ENCODE peak calls at places on chromosome 7, in five cellular contexts. One of them, this sample, is unnamed.

GRCh38 chr7:108088729-108089128 is 41.4 kb downstream of the LAMB4 start:
- DNase-seq in PC-9: no peak
- DNase-seq in PC-3: no peak
- DNase-seq in heart left ventricle: no peak
- DNase-seq in colonic mucosa: no peak
- DNase-seq in this sample: no peak

GRCh38 chr7:19988860-19989259 is 215.4 kb upstream of the TMEM196 start:
- DNase-seq in PC-3: no peak
- DNase-seq in heart left ventricle: no peak
- DNase-seq in PC-9: no peak
- DNase-seq in colonic mucosa: no peak
- DNase-seq in this sample: no peak

GRCh38 chr7:3887071-3887691 is 586.1 kb downstream of the SDK1 start:
- DNase-seq in colonic mucosa: no peak
- DNase-seq in PC-3: peak; percentile 38
- DNase-seq in PC-9: no peak
- DNase-seq in heart left ventricle: no peak
- DNase-seq in this sample: peak; percentile 27

GRCh38 chr7:101140339-101140699 is 13.4 kb downstream of the SERPINE1 start:
- DNase-seq in PC-3: peak; percentile 30
- DNase-seq in PC-9: no peak
- DNase-seq in colonic mucosa: no peak
- DNase-seq in heart left ventricle: no peak
- DNase-seq in this sample: no peak

GRCh38 chr7:17239683-17240521 is 58.5 kb upstream of the AHR start:
- DNase-seq in colonic mucosa: no peak
- DNase-seq in heart left ventricle: no peak
- DNase-seq in PC-9: no peak
- DNase-seq in PC-3: peak; percentile 53
- DNase-seq in this sample: peak; percentile 27

GRCh38 chr7:143248781-143249354 is 14.4 kb upstream of the GSTK1 start:
- DNase-seq in PC-9: peak; percentile 91
- DNase-seq in PC-3: peak; percentile 76
- DNase-seq in colonic mucosa: peak; percentile 59
- DNase-seq in heart left ventricle: no peak
- DNase-seq in this sample: no peak

GRCh38 chr7:128032605-128033235 is 1.5 kb upstream of the LRRC4 start:
- DNase-seq in colonic mucosa: no peak
- DNase-seq in heart left ventricle: no peak
- DNase-seq in PC-9: no peak
- DNase-seq in PC-3: no peak
- DNase-seq in this sample: no peak

GRCh38 chr7:106812027-106812643 is 52.9 kb upstream of the PIK3CG start:
- DNase-seq in heart left ventricle: no peak
- DNase-seq in PC-9: no peak
- DNase-seq in colonic mucosa: no peak
- DNase-seq in PC-3: no peak
- DNase-seq in this sample: no peak

GRCh38 chr7:101944611-101945010 is 127.2 kb downstream of the CUX1 start:
- DNase-seq in PC-9: no peak
- DNase-seq in PC-3: no peak
- DNase-seq in heart left ventricle: no peak
- DNase-seq in colonic mucosa: no peak
- DNase-seq in this sample: no peak

GRCh38 chr7:100189061-100189460 is 11.3 kb downstream of the STAG3 start:
- DNase-seq in PC-3: no peak
- DNase-seq in heart left ventricle: no peak
- DNase-seq in PC-9: no peak
- DNase-seq in colonic mucosa: no peak
- DNase-seq in this sample: no peak

GRCh38 chr7:108093903-108094302 is 36.3 kb downstream of the LAMB4 start:
- DNase-seq in PC-3: no peak
- DNase-seq in colonic mucosa: no peak
- DNase-seq in heart left ventricle: no peak
- DNase-seq in PC-9: no peak
- DNase-seq in this sample: no peak

GRCh38 chr7:157597562-157597961 is 260.8 kb downstream of the DNAJB6 start:
- DNase-seq in heart left ventricle: no peak
- DNase-seq in PC-3: no peak
- DNase-seq in PC-9: no peak
- DNase-seq in colonic mucosa: no peak
- DNase-seq in this sample: no peak

GRCh38 chr7:43417455-43417854 is 165.5 kb upstream of the STK17A start:
- DNase-seq in heart left ventricle: no peak
- DNase-seq in PC-9: no peak
- DNase-seq in colonic mucosa: no peak
- DNase-seq in PC-3: no peak
- DNase-seq in this sample: no peak

GRCh38 chr7:108561047-108561619 is 8.4 kb downstream of the THAP5 start:
- DNase-seq in PC-3: no peak
- DNase-seq in colonic mucosa: no peak
- DNase-seq in heart left ventricle: no peak
- DNase-seq in PC-9: no peak
- DNase-seq in this sample: no peak

GRCh38 chr7:81603-82342 is 110.6 kb upstream of the FAM20C start:
- DNase-seq in colonic mucosa: no peak
- DNase-seq in PC-3: peak; percentile 17
- DNase-seq in heart left ventricle: no peak
- DNase-seq in PC-9: peak; percentile 49
- DNase-seq in this sample: no peak

GRCh38 chr7:24907311-24907886 is 72.6 kb downstream of the OSBPL3 start:
- DNase-seq in heart left ventricle: no peak
- DNase-seq in colonic mucosa: no peak
- DNase-seq in PC-3: peak; percentile 81
- DNase-seq in PC-9: peak; percentile 47
- DNase-seq in this sample: peak; percentile 87

GRCh38 chr7:131648491-131648890 is 92.1 kb upstream of the PODXL start:
- DNase-seq in PC-3: no peak
- DNase-seq in PC-9: no peak
- DNase-seq in heart left ventricle: no peak
- DNase-seq in colonic mucosa: no peak
- DNase-seq in this sample: no peak

GRCh38 chr7:37683263-37684120 is at the start of gene GPR141:
- DNase-seq in PC-9: no peak
- DNase-seq in heart left ventricle: no peak
- DNase-seq in colonic mucosa: no peak
- DNase-seq in PC-3: peak; percentile 24
- DNase-seq in this sample: no peak

GRCh38 chr7:114934758-114935157 is 12.9 kb downstream of the MDFIC start:
- DNase-seq in heart left ventricle: no peak
- DNase-seq in PC-3: no peak
- DNase-seq in colonic mucosa: no peak
- DNase-seq in PC-9: no peak
- DNase-seq in this sample: no peak

GRCh38 chr7:87370660-87371180 is 25.3 kb downstream of the CROT start:
- DNase-seq in PC-3: peak; percentile 36
- DNase-seq in heart left ventricle: no peak
- DNase-seq in PC-9: no peak
- DNase-seq in colonic mucosa: no peak
- DNase-seq in this sample: no peak

GRCh38 chr7:157466473-157467261 is 129.9 kb downstream of the DNAJB6 start:
- DNase-seq in colonic mucosa: peak; percentile 4
- DNase-seq in PC-3: no peak
- DNase-seq in heart left ventricle: no peak
- DNase-seq in PC-9: no peak
- DNase-seq in this sample: no peak

GRCh38 chr7:134513169-134513752 is 14.1 kb upstream of the AKR1B10 start:
- DNase-seq in PC-3: peak; percentile 79
- DNase-seq in colonic mucosa: peak; percentile 45
- DNase-seq in heart left ventricle: no peak
- DNase-seq in PC-9: peak; percentile 69
- DNase-seq in this sample: peak; percentile 66

GRCh38 chr7:22860784-22861482 is 38.3 kb upstream of the TOMM7 start:
- DNase-seq in heart left ventricle: no peak
- DNase-seq in PC-9: no peak
- DNase-seq in PC-3: peak; percentile 36
- DNase-seq in colonic mucosa: no peak
- DNase-seq in this sample: no peak

GRCh38 chr7:127598318-127598717 is 4.8 kb downstream of the FSCN3 start:
- DNase-seq in heart left ventricle: no peak
- DNase-seq in colonic mucosa: no peak
- DNase-seq in PC-3: peak; percentile 19
- DNase-seq in PC-9: no peak
- DNase-seq in this sample: no peak

GRCh38 chr7:3204526-3204925 is 96.5 kb upstream of the SDK1 start:
- DNase-seq in heart left ventricle: no peak
- DNase-seq in colonic mucosa: no peak
- DNase-seq in PC-9: no peak
- DNase-seq in PC-3: no peak
- DNase-seq in this sample: no peak

GRCh38 chr7:570801-571070 is 51.1 kb upstream of the PDGFA start:
- DNase-seq in colonic mucosa: no peak
- DNase-seq in PC-9: no peak
- DNase-seq in heart left ventricle: no peak
- DNase-seq in PC-3: no peak
- DNase-seq in this sample: no peak

GRCh38 chr7:135784013-135784412 is 35.4 kb upstream of the FAM180A start:
- DNase-seq in PC-3: no peak
- DNase-seq in colonic mucosa: no peak
- DNase-seq in heart left ventricle: no peak
- DNase-seq in PC-9: no peak
- DNase-seq in this sample: no peak

GRCh38 chr7:67913604-67914003 is 917.0 kb downstream of the TYW1 start:
- DNase-seq in PC-3: no peak
- DNase-seq in heart left ventricle: no peak
- DNase-seq in PC-9: no peak
- DNase-seq in colonic mucosa: no peak
- DNase-seq in this sample: no peak

GRCh38 chr7:131026297-131027003 is 292.4 kb upstream of the KLF14 start:
- DNase-seq in PC-9: no peak
- DNase-seq in PC-3: no peak
- DNase-seq in colonic mucosa: no peak
- DNase-seq in heart left ventricle: no peak
- DNase-seq in this sample: peak; percentile 59

GRCh38 chr7:107711301-107711700 is 32.6 kb upstream of the CBLL1 start:
- DNase-seq in heart left ventricle: no peak
- DNase-seq in PC-9: no peak
- DNase-seq in colonic mucosa: no peak
- DNase-seq in PC-3: peak; percentile 41
- DNase-seq in this sample: no peak

GRCh38 chr7:127995157-127995865 is 35.9 kb downstream of the LRRC4 start:
- DNase-seq in PC-3: no peak
- DNase-seq in colonic mucosa: no peak
- DNase-seq in PC-9: no peak
- DNase-seq in heart left ventricle: no peak
- DNase-seq in this sample: no peak

GRCh38 chr7:75971961-75972763 is 22.2 kb downstream of the TMEM120A start:
- DNase-seq in colonic mucosa: peak; percentile 27
- DNase-seq in heart left ventricle: peak; percentile 83
- DNase-seq in PC-3: no peak
- DNase-seq in PC-9: no peak
- DNase-seq in this sample: no peak

GRCh38 chr7:131236318-131236672 is 91.4 kb upstream of the MKLN1 start:
- DNase-seq in colonic mucosa: no peak
- DNase-seq in PC-3: no peak
- DNase-seq in heart left ventricle: no peak
- DNase-seq in PC-9: no peak
- DNase-seq in this sample: no peak

GRCh38 chr7:129159539-129159938 is 15.0 kb downstream of the TSPAN33 start:
- DNase-seq in heart left ventricle: peak; percentile 49
- DNase-seq in colonic mucosa: no peak
- DNase-seq in PC-3: no peak
- DNase-seq in PC-9: no peak
- DNase-seq in this sample: no peak

GRCh38 chr7:768881-769504 is 41.9 kb upstream of the PRKAR1B start:
- DNase-seq in PC-9: no peak
- DNase-seq in heart left ventricle: peak; percentile 71
- DNase-seq in PC-3: no peak
- DNase-seq in colonic mucosa: no peak
- DNase-seq in this sample: no peak

DNA sequence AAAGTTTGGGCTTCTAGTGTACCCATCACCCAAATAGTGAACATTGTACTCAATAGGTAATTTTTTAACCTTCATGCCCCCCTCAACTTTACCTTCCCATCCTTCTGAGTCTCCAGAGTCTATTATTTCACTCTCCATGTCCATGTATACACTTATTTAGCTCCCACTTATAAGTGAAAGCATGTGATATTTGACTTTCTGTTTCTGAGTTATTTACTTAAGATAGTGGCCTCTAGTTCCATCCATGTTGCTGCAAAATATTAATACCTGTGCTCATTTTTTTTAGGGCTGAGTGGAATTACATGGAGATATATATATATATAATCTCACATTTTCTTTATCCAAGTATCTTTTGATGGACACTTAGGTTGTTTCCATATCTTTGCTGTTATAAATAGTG is 21.1 kb upstream of the PHF14 start:
- DNase-seq in PC-9: no peak
- DNase-seq in PC-3: no peak
- DNase-seq in heart left ventricle: no peak
- DNase-seq in colonic mucosa: no peak
- DNase-seq in this sample: no peak
- H3K27ac ChIP-seq in PC-9: no peak overlapping the region
- H3K27ac ChIP-seq in PC-3: no peak overlapping the region
- H3K27ac ChIP-seq in heart left ventricle: no peak overlapping the region
- H3K27ac ChIP-seq in colonic mucosa: no peak overlapping the region
- H3K27ac ChIP-seq in this sample: no peak overlapping the region

GRCh38 chr7:151012921-151013347 is 11.4 kb downstream of the ATG9B start:
- DNase-seq in PC-3: peak; percentile 35
- DNase-seq in colonic mucosa: no peak
- DNase-seq in PC-9: no peak
- DNase-seq in heart left ventricle: no peak
- DNase-seq in this sample: peak; percentile 31
- TF ChIP-seq CTCF in PC-3: peak; percentile 63
- TF ChIP-seq CTCF in colonic mucosa: no peak
- TF ChIP-seq CTCF in PC-9: no peak
- TF ChIP-seq CTCF in heart left ventricle: peak; percentile 34
- TF ChIP-seq CTCF in this sample: peak; percentile 77

DNA sequence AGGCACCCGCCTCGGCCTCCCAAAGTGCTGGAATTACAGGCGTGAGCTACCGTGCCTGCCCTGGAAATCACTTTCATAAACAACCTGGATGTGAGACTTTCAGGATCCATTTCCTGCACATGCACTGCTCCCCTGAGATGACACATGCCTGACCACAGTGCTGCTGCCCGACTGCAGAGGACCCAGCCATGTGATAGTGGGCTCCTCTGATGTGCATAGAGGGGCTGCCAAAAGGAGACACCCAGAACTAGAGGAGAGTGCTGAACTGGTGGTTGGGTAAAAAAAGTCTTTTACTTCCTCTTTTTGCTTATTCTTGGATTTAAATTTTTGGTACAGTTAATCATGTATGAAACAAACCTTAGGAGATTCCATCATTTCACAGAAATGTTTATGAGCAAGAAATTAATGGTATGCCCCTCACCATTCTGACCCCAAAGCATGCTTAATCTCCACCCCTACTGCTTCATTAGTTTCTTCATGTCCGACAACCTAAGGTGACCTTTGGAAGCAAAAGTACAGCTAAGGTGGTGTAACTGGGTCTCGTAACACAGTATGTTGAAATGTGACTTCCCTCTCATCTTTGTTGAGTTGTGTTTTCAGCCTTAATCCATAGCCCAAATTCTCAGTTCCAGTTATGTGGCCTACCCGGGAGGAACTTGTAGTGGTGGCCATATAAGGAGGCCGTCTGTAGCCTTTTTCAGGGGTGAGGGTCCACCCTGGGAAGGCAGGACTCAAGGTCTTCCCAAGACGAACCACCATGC is 111.1 kb downstream of the RNF216 start:
- DNase-seq in PC-9: no peak
- DNase-seq in PC-3: no peak
- DNase-seq in colonic mucosa: no peak
- DNase-seq in heart left ventricle: no peak
- DNase-seq in this sample: no peak
- H3K27ac ChIP-seq in PC-9: no peak overlapping the region
- H3K27ac ChIP-seq in PC-3: no peak overlapping the region
- H3K27ac ChIP-seq in colonic mucosa: peak overlapping the region; percentile 41
- H3K27ac ChIP-seq in heart left ventricle: no peak overlapping the region
- H3K27ac ChIP-seq in this sample: peak overlapping the region; percentile 40

GRCh38 chr7:105581066-105581811 is at the start of gene EFCAB10:
- DNase-seq in PC-3: no peak
- DNase-seq in heart left ventricle: peak; percentile 47
- DNase-seq in PC-9: peak; percentile 62
- DNase-seq in colonic mucosa: peak; percentile 64
- DNase-seq in this sample: peak; percentile 18
- TF ChIP-seq CTCF in PC-3: no peak
- TF ChIP-seq CTCF in heart left ventricle: no peak
- TF ChIP-seq CTCF in PC-9: no peak
- TF ChIP-seq CTCF in colonic mucosa: no peak
- TF ChIP-seq CTCF in this sample: no peak

This sample was measured in RWPE1.